ENCODE peak calls at places on chromosomes 3 and 15, in four cellular contexts. I is right lobe of liver, J is AG04450, B is stomach. E is an unnamed sample.

GRCh38 chr3:123071146-123071545 is 4.3 kb downstream of the PDIA5 start:
- DNase-seq in I (no peak), J (no peak), B (no peak), E (no peak)

GRCh38 chr3:32304510-32304909 is 66.0 kb downstream of the CMTM8 start:
- DNase-seq in I (no peak), J (no peak), B (no peak), E (no peak)

GRCh38 chr15:80861776-80862175 is 82.6 kb downstream of the CEMIP start:
- DNase-seq in I (no peak), J (peak), B (no peak), E (no peak)

GRCh38 chr3:140053794-140054193 is 118.8 kb downstream of the CLSTN2 start:
- DNase-seq in I (no peak), J (no peak), B (no peak), E (no peak)

GRCh38 chr3:64023187-64023860 is at the start of gene PSMD6:
- DNase-seq in I (peak), J (peak), B (peak), E (peak)

GRCh38 chr3:123244128-123244527 is 42.4 kb downstream of the SEC22A start:
- DNase-seq in I (no peak), J (no peak), B (no peak), E (no peak)

GRCh38 chr3:171743327-171744054 is 66.8 kb downstream of the PLD1 start:
- DNase-seq in I (no peak), J (no peak), B (no peak), E (no peak)

GRCh38 chr3:66398228-66399025 is 102.4 kb downstream of the LRIG1 start:
- DNase-seq in I (no peak), J (peak), B (no peak), E (peak)

GRCh38 chr15:66115568-66116206 is 137.9 kb downstream of the MEGF11 start:
- DNase-seq in I (peak), J (no peak), B (no peak), E (no peak)

GRCh38 chr3:120450914-120451669 is at the start of gene FSTL1:
- DNase-seq in I (no peak), J (no peak), B (no peak), E (no peak)

GRCh38 chr3:127970966-127971592 is 56.0 kb downstream of the KBTBD12 start:
- DNase-seq in I (no peak), J (peak), B (no peak), E (peak)

GRCh38 chr3:53261712-53262111 is 5.9 kb upstream of the TKT start:
- DNase-seq in I (no peak), J (no peak), B (no peak), E (no peak)

GRCh38 chr3:63096248-63097058 is 181.7 kb upstream of the SYNPR start:
- DNase-seq in I (peak), J (no peak), B (no peak), E (no peak)

GRCh38 chr3:24235121-24235520 is 259.5 kb downstream of the THRB start:
- DNase-seq in I (no peak), J (no peak), B (no peak), E (no peak)

GRCh38 chr3:171334465-171334811 is 125.8 kb downstream of the TNIK start:
- DNase-seq in I (peak), J (no peak), B (peak), E (no peak)

GRCh38 chr3:52326976-52327375 is 10.9 kb downstream of the DNAH1 start:
- DNase-seq in I (peak), J (no peak), B (no peak), E (no peak)

GRCh38 chr3:51720292-51721061 is 13.6 kb downstream of the GRM2 start:
- DNase-seq in I (no peak), J (no peak), B (no peak), E (no peak)

GRCh38 chr3:41237907-41238306 is 38.6 kb downstream of the CTNNB1 start:
- DNase-seq in I (no peak), J (no peak), B (no peak), E (no peak)

GRCh38 chr3:24562874-24563273 is 68.2 kb upstream of the THRB start:
- DNase-seq in I (no peak), J (no peak), B (no peak), E (no peak)

GRCh38 chr3:133124511-133124910 is 86.3 kb downstream of the TMEM108 start:
- DNase-seq in I (no peak), J (no peak), B (peak), E (no peak)

GRCh38 chr3:73694988-73695757 is 70.4 kb upstream of the PDZRN3 start:
- DNase-seq in I (no peak), J (no peak), B (no peak), E (no peak)

GRCh38 chr3:194382196-194382891 is 12.8 kb upstream of the LRRC15 start:
- DNase-seq in I (peak), J (no peak), B (no peak), E (no peak)

GRCh38 chr3:127442551-127442950 is 148.0 kb downstream of the TPRA1 start:
- DNase-seq in I (peak), J (no peak), B (peak), E (no peak)

GRCh38 chr3:95407709-95408463 is 1345.0 kb downstream of the NSUN3 start:
- DNase-seq in I (no peak), J (no peak), B (no peak), E (no peak)

GRCh38 chr3:9553021-9553948 is at the start of gene LHFPL4:
- DNase-seq in I (no peak), J (no peak), B (no peak), E (no peak)

GRCh38 chr3:123279121-123279520 is 77.4 kb downstream of the SEC22A start:
- DNase-seq in I (no peak), J (no peak), B (no peak), E (no peak)

GRCh38 chr15:76169013-76169412 is 109.2 kb downstream of the TMEM266 start:
- DNase-seq in I (no peak), J (no peak), B (no peak), E (no peak)

GRCh38 chr15:69573815-69574472 is 121.3 kb downstream of the RPLP1 start:
- DNase-seq in I (no peak), J (no peak), B (no peak), E (no peak)

GRCh38 chr3:156465222-156465621 is 89.7 kb downstream of the SSR3 start:
- DNase-seq in I (no peak), J (no peak), B (no peak), E (no peak)

GRCh38 chr3:50525987-50526386 is 22.6 kb upstream of the CACNA2D2 start:
- DNase-seq in I (no peak), J (no peak), B (peak), E (peak)

GRCh38 chr3:128482857-128483656 is 9.9 kb downstream of the GATA2 start:
- DNase-seq in I (no peak), J (peak), B (no peak), E (peak)

GRCh38 chr3:81643721-81644120 is 117.7 kb downstream of the GBE1 start:
- DNase-seq in I (no peak), J (no peak), B (no peak), E (peak)

GRCh38 chr3:69385723-69386483 is at the start of gene FRMD4B:
- DNase-seq in I (peak), J (no peak), B (peak), E (no peak)

GRCh38 chr3:55620361-55621025 is 133.4 kb upstream of the WNT5A start:
- DNase-seq in I (no peak), J (peak), B (no peak), E (no peak)

GRCh38 chr3:124768812-124769211 is 38.6 kb downstream of the UMPS start:
- DNase-seq in I (no peak), J (no peak), B (no peak), E (no peak)
- TF ChIP-seq CTCF in I (no peak), J (no peak), B (no peak), E (no peak)

GRCh38 chr3:12798559-12799179 is 2.2 kb downstream of the CAND2 start:
- DNase-seq in I (no peak), J (no peak), B (no peak), E (no peak)

GRCh38 chr3:12799525-12800440 is 3.3 kb downstream of the CAND2 start:
- DNase-seq in I (peak), J (no peak), B (no peak), E (no peak)

GRCh38 chr3:12796171-12797123 is at the start of gene CAND2:
- DNase-seq in I (no peak), J (no peak), B (peak), E (no peak)

GRCh38 chr3:12797892-12798558 is 1.5 kb downstream of the CAND2 start:
- DNase-seq in I (no peak), J (no peak), B (no peak), E (no peak)

DNA sequence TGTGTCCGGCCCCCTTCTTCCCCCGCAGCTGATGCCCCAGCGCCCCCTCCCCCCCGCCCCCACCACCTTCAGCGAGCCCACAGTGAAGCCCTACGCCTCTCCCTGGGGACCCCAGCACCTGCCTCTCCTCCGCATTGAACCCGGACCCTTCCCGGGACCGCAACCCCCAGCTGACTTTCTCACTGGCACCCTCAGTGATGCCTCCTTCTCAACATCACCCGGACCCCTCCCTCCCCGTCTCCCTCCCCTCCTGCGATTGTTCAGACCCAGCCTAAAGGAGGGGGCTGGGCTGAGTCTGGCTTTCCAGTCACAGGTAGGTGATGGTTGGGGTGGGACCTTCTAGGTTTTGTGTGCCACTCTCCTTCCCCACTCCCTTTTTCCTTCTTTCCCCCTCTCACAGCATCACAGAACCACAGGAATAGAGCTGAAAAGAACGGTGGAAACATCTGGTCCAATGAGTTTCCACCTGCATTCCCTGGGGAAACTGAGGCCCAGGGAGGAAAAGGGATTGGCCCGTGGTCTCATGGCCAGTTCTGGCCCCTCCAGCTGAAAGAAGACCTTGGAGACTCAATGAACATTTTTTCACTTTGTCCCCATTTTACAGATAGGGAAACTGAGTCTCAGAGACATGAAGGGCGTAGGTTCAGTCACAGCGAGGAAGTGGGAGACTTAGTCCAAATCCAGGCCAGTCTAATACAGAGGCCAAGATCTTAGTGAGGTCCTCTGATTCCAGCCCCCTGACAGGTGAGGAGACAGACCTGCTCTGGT is 828 bp downstream of the CAND2 start:
- DNase-seq in I (no peak), J (no peak), B (no peak), E (no peak)
- H3K4me3 ChIP-seq in I (no peak), J (peak), B (peak), E (peak)

GRCh38 chr15:72415304-72415703 is 17.2 kb downstream of the TMEM202 start:
- DNase-seq in I (no peak), J (no peak), B (no peak), E (no peak)
- TF ChIP-seq CTCF in I (no peak), J (no peak), B (no peak), E (no peak)

DNA sequence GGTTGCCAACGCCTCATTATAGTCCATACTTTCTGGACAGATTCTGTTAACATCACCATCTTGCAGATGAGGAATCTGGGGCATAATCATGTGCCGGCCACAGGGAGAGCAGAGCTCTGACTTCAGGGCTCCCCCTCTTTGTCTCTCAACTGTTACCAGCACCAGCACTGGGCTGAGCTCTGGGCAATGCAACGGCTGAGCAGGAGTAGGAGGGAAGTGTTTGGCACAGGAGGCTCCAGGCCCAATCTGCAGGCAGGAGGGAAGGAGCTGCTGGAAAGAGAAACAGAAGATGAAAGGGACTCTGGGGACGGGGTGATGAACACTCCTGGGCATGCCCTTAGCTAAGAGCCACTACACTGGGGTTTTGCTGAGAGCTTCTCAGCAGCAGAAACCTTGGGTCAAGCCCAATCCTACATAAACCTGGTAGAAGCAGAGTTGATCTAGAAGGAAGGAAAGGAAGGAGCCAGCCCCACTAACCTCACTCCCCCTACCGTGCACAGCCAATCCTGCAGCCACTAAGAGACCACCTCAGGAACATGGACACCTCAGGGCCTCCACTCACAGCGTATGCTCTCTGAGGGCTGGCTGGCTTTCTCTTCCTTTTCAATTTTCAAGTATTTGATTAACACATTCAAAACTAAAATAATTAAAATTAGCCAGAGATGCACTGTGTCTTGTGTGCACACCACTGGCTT is 73.1 kb upstream of the SPATA12 start:
- DNase-seq in I (no peak), J (no peak), B (no peak), E (no peak)
- H3K4me3 ChIP-seq in I (no peak), J (no peak), B (no peak), E (no peak)

GRCh38 chr15:74376825-74377581 is 9.6 kb upstream of the CYP11A1 start:
- DNase-seq in I (peak), J (no peak), B (no peak), E (no peak)

GRCh38 chr15:74373731-74374647 is 6.5 kb upstream of the CYP11A1 start:
- DNase-seq in I (peak), J (no peak), B (peak), E (peak)

GRCh38 chr15:74376226-74376625 is 8.8 kb upstream of the CYP11A1 start:
- DNase-seq in I (peak), J (no peak), B (no peak), E (no peak)

GRCh38 chr15:74374648-74375302 is 7.3 kb upstream of the CYP11A1 start:
- DNase-seq in I (no peak), J (no peak), B (no peak), E (no peak)

GRCh38 chr15:74375303-74375693 is 7.9 kb upstream of the CYP11A1 start:
- DNase-seq in I (peak), J (no peak), B (peak), E (peak)
- TF ChIP-seq CTCF in I (peak), J (peak), B (peak), E (peak)

GRCh38 chr3:13013994-13014754 is 59.1 kb downstream of the IQSEC1 start:
- DNase-seq in I (peak), J (no peak), B (no peak), E (no peak)

GRCh38 chr3:13013151-13013561 is 60.1 kb downstream of the IQSEC1 start:
- DNase-seq in I (peak), J (no peak), B (no peak), E (no peak)

GRCh38 chr3:13014755-13015285 is 58.4 kb downstream of the IQSEC1 start:
- DNase-seq in I (peak), J (no peak), B (no peak), E (no peak)

GRCh38 chr3:13012228-13012691 is 61.0 kb downstream of the IQSEC1 start:
- DNase-seq in I (peak), J (no peak), B (peak), E (no peak)

GRCh38 chr3:13013595-13013993 is 59.6 kb downstream of the IQSEC1 start:
- DNase-seq in I (no peak), J (no peak), B (no peak), E (no peak)
- H3K4me3 ChIP-seq in I (no peak), J (no peak), B (no peak), E (no peak)